ENCODE peak calls at places on chromosome 5, in four cellular contexts. W is neuronal stem cell, X is H1, K is mesenchymal stem cell. Z is an unnamed sample.

GRCh38 chr5:61941637-61942036 is 364.4 kb upstream of the KIF2A start:
- DNase-seq in W (no peak), X (no peak), K (no peak), Z (no peak)

GRCh38 chr5:14476791-14477435 is 104.7 kb upstream of the OTULINL start:
- DNase-seq in K (peak), W (no peak), X (no peak), Z (no peak)

GRCh38 chr5:109844695-109845094 is 155.0 kb downstream of the MAN2A1 start:
- DNase-seq in X (no peak), K (no peak), W (no peak), Z (no peak)

GRCh38 chr5:138574744-138575193 is 432 bp downstream of the HSPA9 start:
- DNase-seq in K (no peak), W (no peak), X (no peak), Z (no peak)

GRCh38 chr5:43772601-43773031 is 169.6 kb downstream of the NNT start:
- DNase-seq in K (peak), W (no peak), X (no peak), Z (no peak)

GRCh38 chr5:54719384-54720306 is 202.1 kb downstream of the SNX18 start:
- DNase-seq in K (peak), W (peak), X (peak), Z (peak)

GRCh38 chr5:157999696-158000095 is 140.8 kb upstream of the CLINT1 start:
- DNase-seq in K (no peak), W (no peak), X (no peak), Z (no peak)

GRCh38 chr5:157915638-157916037 is 56.7 kb upstream of the CLINT1 start:
- DNase-seq in K (peak), X (no peak), W (no peak), Z (no peak)

GRCh38 chr5:67494186-67494842 is 297.7 kb upstream of the CD180 start:
- DNase-seq in K (no peak), W (no peak), X (no peak), Z (no peak)

GRCh38 chr5:171442287-171443042 is 23.0 kb downstream of the FGF18 start:
- DNase-seq in W (no peak), X (no peak), K (peak), Z (no peak)

GRCh38 chr5:126122942-126123341 is 300.3 kb upstream of the GRAMD2B start:
- DNase-seq in X (no peak), W (no peak), K (peak), Z (peak)

GRCh38 chr5:59042201-59042600 is 459.3 kb downstream of the RAB3C start:
- DNase-seq in W (no peak), K (peak), X (no peak), Z (no peak)

GRCh38 chr5:132223861-132224260 is 3.8 kb downstream of the P4HA2 start:
- DNase-seq in K (no peak), X (no peak), W (no peak), Z (no peak)

GRCh38 chr5:143019614-143020515 is 249.7 kb downstream of the ARHGAP26 start:
- DNase-seq in W (no peak), X (no peak), K (peak), Z (no peak)

GRCh38 chr5:143021595-143021994 is 251.4 kb downstream of the ARHGAP26 start:
- DNase-seq in X (no peak), K (no peak), W (no peak), Z (no peak)

GRCh38 chr5:143016777-143017374 is 246.7 kb downstream of the ARHGAP26 start:
- DNase-seq in X (no peak), W (no peak), K (peak), Z (no peak)

GRCh38 chr5:143017992-143018391 is 247.8 kb downstream of the ARHGAP26 start:
- DNase-seq in X (no peak), K (no peak), W (no peak), Z (no peak)

GRCh38 chr5:143019157-143019556 is 249.0 kb downstream of the ARHGAP26 start:
- DNase-seq in K (no peak), W (no peak), X (no peak), Z (no peak)
- H3K9ac ChIP-seq in K (no peak), W (no peak), X (no peak), Z (no peak)

DNA sequence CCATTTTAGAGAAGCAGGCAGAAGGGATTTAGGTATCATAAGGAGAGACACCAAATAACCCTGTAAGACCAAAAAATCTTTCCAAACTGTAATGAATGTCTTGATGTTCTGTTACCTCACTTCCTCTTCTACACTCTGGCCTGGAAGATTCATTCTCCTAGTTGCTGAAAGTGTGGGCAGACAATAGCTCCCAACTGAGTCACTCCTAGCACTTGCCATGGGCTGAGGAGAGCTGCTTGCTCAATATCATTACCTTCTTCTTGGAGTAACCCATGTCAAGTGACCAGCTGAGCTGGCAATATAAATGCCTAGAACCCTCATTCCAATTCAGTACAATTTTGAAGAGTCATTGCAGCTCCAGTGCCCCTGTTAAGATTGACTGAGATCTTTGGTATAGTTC is 1985.5 kb upstream of the CDH6 start:
- DNase-seq in W (no peak), X (no peak), K (peak), Z (no peak)
- H2BK15ac ChIP-seq in W (no peak), X (no peak), K (no peak), Z (no peak)

DNA sequence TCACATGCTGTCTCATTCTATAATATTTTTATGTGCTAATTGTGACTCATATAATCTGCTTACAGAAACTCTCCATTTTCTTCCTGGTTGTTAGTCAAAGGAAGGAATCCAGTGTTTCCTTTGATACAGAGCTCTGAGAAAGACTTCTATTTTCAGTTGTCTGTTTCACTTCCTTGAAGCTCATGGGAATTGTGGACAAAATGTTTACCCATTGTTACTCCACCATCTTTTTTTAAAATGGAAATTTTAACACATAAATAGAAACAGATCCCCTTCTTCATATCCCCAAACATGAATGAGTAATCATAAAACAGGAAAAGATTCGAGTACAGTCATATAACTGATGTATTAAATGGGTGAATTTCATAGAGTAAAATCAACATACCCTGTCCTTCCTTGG is 42.0 kb upstream of the KCNN2 start:
- DNase-seq in K (peak), W (no peak), X (no peak), Z (no peak)
- H3K9ac ChIP-seq in K (no peak), W (no peak), X (no peak), Z (no peak)

GRCh38 chr5:142087920-142088679 is 20.5 kb upstream of the NDFIP1 start:
- DNase-seq in W (no peak), X (no peak), K (no peak), Z (no peak)
- H2BK15ac ChIP-seq in W (no peak), X (no peak), K (no peak), Z (no peak)

GRCh38 chr5:52804359-52804758 is 16.6 kb downstream of the ITGA1 start:
- DNase-seq in X (no peak), K (peak), W (no peak), Z (no peak)
- H3K9ac ChIP-seq in X (no peak), K (peak), W (no peak), Z (no peak)